ENCODE peak calls at places on chromosomes 11 and 22, in six cellular contexts. O is PC-3, N is heart right ventricle, M is uterus, J is lower lobe of right lung, W is HCT116. E is an unnamed sample.

GRCh38 chr22:46797355-46797754 is 34.9 kb downstream of the TBC1D22A start:
- DNase-seq in N (no peak), W (no peak), M (no peak), J (no peak), O (peak), E (no peak)

GRCh38 chr11:73265853-73266643 is 6.1 kb upstream of the P2RY6 start:
- DNase-seq in N (no peak), M (no peak), J (no peak), W (no peak), O (no peak), E (no peak)

GRCh38 chr11:117999354-117999993 is 13.3 kb downstream of the IL10RA start:
- DNase-seq in O (no peak), M (no peak), W (no peak), J (no peak), N (no peak), E (no peak)

GRCh38 chr11:91639359-91639758 is 585.3 kb upstream of the FAT3 start:
- DNase-seq in O (no peak), W (no peak), M (no peak), N (no peak), J (no peak), E (no peak)

GRCh38 chr11:65791719-65792213 is 4.9 kb downstream of the OVOL1 start:
- DNase-seq in M (no peak), O (peak), J (peak), W (no peak), N (no peak), E (no peak)

GRCh38 chr11:126335463-126335760 is 20.1 kb upstream of the ST3GAL4 start:
- DNase-seq in W (no peak), M (no peak), O (no peak), N (no peak), J (no peak), E (no peak)

GRCh38 chr11:118443590-118444218 is 7.4 kb downstream of the KMT2A start:
- DNase-seq in W (no peak), O (no peak), N (no peak), J (no peak), M (no peak), E (no peak)

GRCh38 chr11:3134218-3134621 is 30.9 kb downstream of the OSBPL5 start:
- DNase-seq in J (peak), M (peak), W (no peak), N (no peak), O (no peak), E (no peak)

GRCh38 chr11:64594159-64594939 is 3.3 kb downstream of the SLC22A12 start:
- DNase-seq in W (no peak), M (no peak), O (no peak), N (no peak), J (peak), E (no peak)

GRCh38 chr11:46331653-46331984 is 15.6 kb upstream of the DGKZ start:
- DNase-seq in M (no peak), N (no peak), O (no peak), J (no peak), W (no peak), E (no peak)

GRCh38 chr11:2466869-2467694 is 22.3 kb downstream of the KCNQ1 start:
- DNase-seq in J (no peak), M (no peak), W (no peak), N (no peak), O (no peak), E (no peak)

GRCh38 chr11:74819400-74819799 is 70.8 kb downstream of the RNF169 start:
- DNase-seq in J (no peak), O (no peak), M (no peak), N (no peak), W (no peak), E (no peak)

GRCh38 chr11:112364962-112365481 is 104.4 kb upstream of the PLET1 start:
- DNase-seq in M (peak), N (no peak), J (no peak), O (peak), W (no peak), E (peak)

GRCh38 chr22:44802071-44802700 is 49.8 kb downstream of the ARHGAP8 start:
- DNase-seq in J (no peak), O (no peak), W (no peak), M (no peak), N (no peak), E (no peak)

GRCh38 chr11:2932850-2933251 is 3.6 kb upstream of the PHLDA2 start:
- DNase-seq in J (peak), M (no peak), N (no peak), O (peak), W (no peak), E (no peak)

GRCh38 chr11:63639195-63639832 is 25.1 kb upstream of the PLAAT3 start:
- DNase-seq in O (peak), J (no peak), W (no peak), N (no peak), M (no peak), E (peak)

GRCh38 chr11:77981346-77981947 is 13.0 kb downstream of the INTS4 start:
- DNase-seq in N (no peak), O (no peak), W (no peak), M (no peak), J (no peak), E (no peak)

GRCh38 chr22:49663311-49663711 is 164.4 kb downstream of the BRD1 start:
- DNase-seq in N (no peak), M (no peak), J (peak), O (no peak), W (no peak), E (no peak)

GRCh38 chr22:19717691-19718254 is 3.5 kb downstream of the SEPTIN5 start:
- DNase-seq in W (no peak), J (peak), N (peak), M (peak), O (peak), E (no peak)

GRCh38 chr22:23270212-23270733 is 90.0 kb downstream of the BCR start:
- DNase-seq in W (no peak), J (no peak), N (no peak), O (no peak), M (no peak), E (no peak)
- TF ChIP-seq CTCF in W (no peak), J (no peak), N (no peak), O (no peak), M (no peak), E (no peak)

DNA sequence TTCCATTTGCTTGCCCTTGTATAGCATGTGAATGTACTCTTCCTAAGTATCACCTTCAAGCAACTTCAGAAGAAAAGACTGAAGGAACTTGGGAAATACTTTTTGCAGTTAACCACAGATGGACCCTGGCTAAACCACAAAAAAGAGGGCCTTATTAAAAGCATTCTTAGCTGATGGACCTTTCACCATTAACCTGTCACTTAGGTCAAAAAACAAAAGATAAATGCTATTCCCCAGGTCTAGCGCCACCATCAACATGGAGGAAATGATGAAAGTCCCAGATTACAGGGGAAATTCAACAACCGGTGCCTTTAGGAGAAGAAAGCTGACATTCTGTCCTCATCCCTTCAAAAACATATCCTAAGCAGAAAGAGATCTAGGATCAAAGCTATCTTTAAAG is 29.5 kb downstream of the STK33 start:
- DNase-seq in J (no peak), O (no peak), M (no peak), W (no peak), N (no peak), E (no peak)
- TF ChIP-seq CTCF in J (no peak), O (peak), M (no peak), W (no peak), N (no peak), E (no peak)

GRCh38 chr11:124897681-124898680 is at the start of gene ROBO4:
- DNase-seq in N (peak), M (peak), W (peak), J (no peak), O (peak), E (peak)

GRCh38 chr11:124900464-124900863 is 2.8 kb upstream of the ROBO4 start:
- DNase-seq in W (peak), O (peak), M (no peak), J (no peak), N (peak), E (peak)

GRCh38 chr11:124896821-124897391 is 759 bp downstream of the ROBO4 start:
- DNase-seq in N (no peak), W (no peak), J (no peak), O (no peak), M (peak), E (peak)

GRCh38 chr11:124898711-124899110 is 1.0 kb upstream of the ROBO4 start:
- DNase-seq in J (no peak), O (peak), W (no peak), N (peak), M (no peak), E (peak)

GRCh38 chr11:124899376-124900145 is 1.9 kb upstream of the ROBO4 start:
- DNase-seq in J (no peak), N (no peak), W (no peak), M (no peak), O (peak), E (no peak)
- TF ChIP-seq CTCF in J (no peak), N (no peak), W (no peak), M (no peak), O (peak), E (no peak)

GRCh38 chr22:29305836-29306174 is 645 bp upstream of the GAS2L1 start:
- DNase-seq in N (no peak), W (no peak), M (no peak), J (no peak), O (no peak), E (no peak)

GRCh38 chr22:29306175-29306829 is at the start of gene GAS2L1:
- DNase-seq in J (peak), O (peak), M (peak), W (peak), N (peak), E (peak)

GRCh38 chr22:29308148-29308790 is 1.8 kb downstream of the GAS2L1 start:
- DNase-seq in W (no peak), M (no peak), J (no peak), O (no peak), N (no peak), E (no peak)

GRCh38 chr22:29307658-29308147 is 1.3 kb downstream of the GAS2L1 start:
- DNase-seq in O (peak), J (no peak), M (no peak), W (no peak), N (no peak), E (no peak)

GRCh38 chr22:29306830-29307657 is 594 bp downstream of the GAS2L1 start:
- DNase-seq in J (peak), M (peak), O (peak), W (no peak), N (peak), E (no peak)
- TF ChIP-seq CTCF in J (no peak), M (no peak), O (no peak), W (no peak), N (peak), E (no peak)

DNA sequence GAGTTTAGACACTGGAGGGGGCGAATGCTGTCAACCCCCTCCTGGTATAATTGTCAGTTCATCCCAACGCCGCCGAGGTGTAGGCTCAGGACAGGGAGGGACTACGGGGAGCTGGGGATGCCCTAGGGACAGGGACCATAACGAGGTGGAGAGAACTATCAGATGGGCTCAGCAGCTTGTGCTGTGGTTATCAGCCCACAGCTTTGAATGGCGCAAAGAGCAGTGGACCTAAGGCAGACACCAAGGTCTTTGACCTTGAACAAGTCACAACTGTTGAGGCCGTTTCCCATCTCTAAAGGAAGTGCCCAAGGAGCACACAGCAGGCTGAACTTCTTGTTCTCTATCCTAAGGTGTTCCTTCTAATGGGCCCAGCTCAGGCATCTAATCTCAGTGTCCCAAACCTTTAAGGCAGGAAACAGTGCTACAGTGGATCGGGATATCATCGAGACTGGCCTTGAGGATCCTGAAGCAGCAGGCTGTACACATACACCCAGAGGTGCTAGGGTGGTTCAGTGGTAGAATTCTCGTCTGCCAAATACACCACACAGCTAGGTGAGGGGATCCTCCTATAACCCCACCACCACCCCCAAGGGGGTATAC is 993 bp upstream of the TUT1 start:
- DNase-seq in W (no peak), M (no peak), N (no peak), O (no peak), J (no peak), E (no peak)
- TF ChIP-seq CTCF in W (no peak), M (no peak), N (no peak), O (no peak), J (no peak), E (no peak)

DNA sequence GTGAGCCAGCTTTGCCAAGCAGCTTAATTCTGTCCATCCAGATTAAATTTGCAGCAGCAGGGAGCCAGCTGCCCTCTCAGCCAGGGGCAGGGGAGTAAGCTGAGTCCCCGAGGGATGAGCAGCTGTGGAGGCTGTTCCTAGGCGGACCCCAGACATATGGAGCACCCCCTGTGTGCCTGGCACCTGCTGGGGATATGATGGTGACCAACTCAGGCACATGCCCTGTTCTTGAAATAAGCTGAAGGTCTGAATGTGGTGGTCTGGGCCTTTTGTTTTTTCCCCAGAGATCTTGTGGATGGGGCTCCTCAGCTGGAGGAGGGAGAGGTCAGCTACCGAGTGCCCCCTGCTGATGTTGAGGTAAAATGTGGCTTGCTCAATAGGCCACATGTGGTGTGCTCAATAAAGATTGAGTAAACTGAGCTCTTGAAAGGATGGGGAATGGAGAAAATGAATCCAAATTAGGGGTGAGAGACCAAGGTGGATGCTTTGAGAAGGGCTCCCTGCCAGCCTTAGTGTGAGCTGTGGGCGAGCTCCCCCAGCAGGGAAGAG is 103.3 kb upstream of the NNMT start:
- DNase-seq in W (no peak), O (no peak), M (no peak), N (no peak), J (no peak), E (no peak)
- TF ChIP-seq CTCF in W (no peak), O (no peak), M (no peak), N (no peak), J (no peak), E (no peak)